ENCODE peak calls at places on chromosomes 4 and X, in eight cellular contexts. One of them, this sample, is unnamed.

GRCh38 chr4:174154455-174154854 is 129.0 kb downstream of the FBXO8 start:
- DNase-seq in H1: no peak
- DNase-seq in ascending aorta: no peak
- DNase-seq in fibroblast of pulmonary artery: peak; percentile 74
- DNase-seq in heart right ventricle: no peak
- DNase-seq in tibial nerve: no peak
- DNase-seq in cardiac fibroblast: peak; percentile 86
- DNase-seq in AG10803: peak; percentile 42
- DNase-seq in this sample: peak; percentile 16

GRCh38 chrX:103399744-103400143 is 23.4 kb downstream of the BEX3 start:
- DNase-seq in H1: no peak
- DNase-seq in ascending aorta: no peak
- DNase-seq in fibroblast of pulmonary artery: no peak
- DNase-seq in heart right ventricle: no peak
- DNase-seq in tibial nerve: no peak
- DNase-seq in cardiac fibroblast: peak; percentile 65
- DNase-seq in AG10803: no peak
- DNase-seq in this sample: no peak

GRCh38 chr4:83125738-83126141 is 11.2 kb upstream of the PLAC8 start:
- DNase-seq in H1: no peak
- DNase-seq in ascending aorta: no peak
- DNase-seq in fibroblast of pulmonary artery: no peak
- DNase-seq in heart right ventricle: no peak
- DNase-seq in tibial nerve: no peak
- DNase-seq in cardiac fibroblast: no peak
- DNase-seq in AG10803: no peak
- DNase-seq in this sample: no peak

GRCh38 chrX:2498781-2499302 is 1.9 kb downstream of the DHRSX start:
- DNase-seq in H1: no peak
- DNase-seq in ascending aorta: no peak
- DNase-seq in fibroblast of pulmonary artery: peak; percentile 41
- DNase-seq in heart right ventricle: peak; percentile 43
- DNase-seq in tibial nerve: peak; percentile 35
- DNase-seq in cardiac fibroblast: peak; percentile 33
- DNase-seq in AG10803: peak; percentile 34
- DNase-seq in this sample: no peak

GRCh38 chr4:102449751-102450352 is 51.3 kb upstream of the NFKB1 start:
- DNase-seq in H1: no peak
- DNase-seq in ascending aorta: no peak
- DNase-seq in fibroblast of pulmonary artery: peak; percentile 79
- DNase-seq in heart right ventricle: no peak
- DNase-seq in tibial nerve: peak; percentile 63
- DNase-seq in cardiac fibroblast: peak; percentile 80
- DNase-seq in AG10803: peak; percentile 61
- DNase-seq in this sample: no peak

GRCh38 chrX:110699109-110699508 is 96.5 kb downstream of the CHRDL1 start:
- DNase-seq in H1: no peak
- DNase-seq in ascending aorta: no peak
- DNase-seq in fibroblast of pulmonary artery: no peak
- DNase-seq in heart right ventricle: no peak
- DNase-seq in tibial nerve: no peak
- DNase-seq in cardiac fibroblast: no peak
- DNase-seq in AG10803: no peak
- DNase-seq in this sample: no peak

GRCh38 chr4:35459045-35459444 is 785.3 kb downstream of the ARAP2 start:
- DNase-seq in H1: no peak
- DNase-seq in ascending aorta: no peak
- DNase-seq in fibroblast of pulmonary artery: no peak
- DNase-seq in heart right ventricle: no peak
- DNase-seq in tibial nerve: no peak
- DNase-seq in cardiac fibroblast: no peak
- DNase-seq in AG10803: no peak
- DNase-seq in this sample: no peak

GRCh38 chr4:89110541-89110985 is 770 bp upstream of the TIGD2 start:
- DNase-seq in H1: no peak
- DNase-seq in ascending aorta: no peak
- DNase-seq in fibroblast of pulmonary artery: no peak
- DNase-seq in heart right ventricle: no peak
- DNase-seq in tibial nerve: no peak
- DNase-seq in cardiac fibroblast: no peak
- DNase-seq in AG10803: no peak
- DNase-seq in this sample: no peak

GRCh38 chr4:13921805-13922204 is 294.3 kb upstream of the BOD1L1 start:
- DNase-seq in H1: no peak
- DNase-seq in ascending aorta: no peak
- DNase-seq in fibroblast of pulmonary artery: peak; percentile 42
- DNase-seq in heart right ventricle: no peak
- DNase-seq in tibial nerve: no peak
- DNase-seq in cardiac fibroblast: peak; percentile 68
- DNase-seq in AG10803: peak; percentile 76
- DNase-seq in this sample: no peak

GRCh38 chrX:43703211-43703791 is 47.2 kb downstream of the MAOA start:
- DNase-seq in H1: no peak
- DNase-seq in ascending aorta: no peak
- DNase-seq in fibroblast of pulmonary artery: peak; percentile 88
- DNase-seq in heart right ventricle: no peak
- DNase-seq in tibial nerve: no peak
- DNase-seq in cardiac fibroblast: peak; percentile 75
- DNase-seq in AG10803: peak; percentile 37
- DNase-seq in this sample: peak; percentile 12

GRCh38 chr4:15691346-15692140 is 9.9 kb downstream of the FAM200B start:
- DNase-seq in H1: no peak
- DNase-seq in ascending aorta: no peak
- DNase-seq in fibroblast of pulmonary artery: peak; percentile 66
- DNase-seq in heart right ventricle: no peak
- DNase-seq in tibial nerve: no peak
- DNase-seq in cardiac fibroblast: peak; percentile 84
- DNase-seq in AG10803: peak; percentile 68
- DNase-seq in this sample: no peak

DNA sequence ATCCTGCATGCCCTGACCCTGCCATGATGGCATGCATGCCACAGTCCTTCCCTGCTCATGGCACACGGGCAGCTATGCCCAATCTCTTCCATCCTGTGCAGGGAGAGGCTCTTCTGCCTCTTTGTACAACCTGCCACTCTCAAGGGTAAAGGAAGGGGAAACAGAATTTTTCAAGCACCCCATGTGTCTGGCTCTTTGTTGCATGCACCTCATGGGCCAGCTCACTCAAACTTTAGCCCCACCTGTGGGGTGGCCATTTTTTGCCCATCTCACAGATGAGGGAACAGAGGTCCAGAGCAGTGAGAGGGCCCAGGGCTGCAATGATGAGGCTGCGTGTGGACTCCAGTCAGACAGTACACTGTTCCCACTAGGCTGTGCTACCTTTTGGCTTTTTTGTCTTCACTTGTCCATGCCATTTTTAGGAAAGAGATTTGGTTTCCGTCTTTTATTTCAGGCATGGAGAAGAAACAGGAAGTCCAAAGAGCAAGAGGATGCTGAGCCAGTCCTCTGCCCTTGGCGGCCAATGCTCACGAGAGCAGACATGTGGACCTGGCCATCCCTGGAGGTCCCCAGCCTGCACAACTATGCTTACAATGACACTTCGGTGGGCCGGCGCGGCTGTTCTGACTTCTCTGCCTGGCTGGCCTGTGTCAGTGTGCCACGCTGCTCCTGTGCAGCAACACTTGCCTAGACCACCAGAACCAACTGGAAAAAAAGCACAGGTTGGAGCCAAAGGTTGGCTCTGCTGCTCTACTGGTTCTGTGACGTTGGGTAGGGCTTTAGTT is 45.6 kb downstream of the NSG1 start:
- DNase-seq in H1: no peak
- DNase-seq in ascending aorta: no peak
- DNase-seq in fibroblast of pulmonary artery: no peak
- DNase-seq in heart right ventricle: no peak
- DNase-seq in tibial nerve: no peak
- DNase-seq in cardiac fibroblast: no peak
- DNase-seq in AG10803: no peak
- DNase-seq in this sample: no peak
- H3K4me3 ChIP-seq in H1: no peak overlapping the region
- H3K4me3 ChIP-seq in ascending aorta: no peak overlapping the region
- H3K4me3 ChIP-seq in fibroblast of pulmonary artery: no peak overlapping the region
- H3K4me3 ChIP-seq in heart right ventricle: no peak overlapping the region
- H3K4me3 ChIP-seq in tibial nerve: no peak overlapping the region
- H3K4me3 ChIP-seq in cardiac fibroblast: no peak overlapping the region
- H3K4me3 ChIP-seq in AG10803: no peak overlapping the region
- H3K4me3 ChIP-seq in this sample: no peak overlapping the region

DNA sequence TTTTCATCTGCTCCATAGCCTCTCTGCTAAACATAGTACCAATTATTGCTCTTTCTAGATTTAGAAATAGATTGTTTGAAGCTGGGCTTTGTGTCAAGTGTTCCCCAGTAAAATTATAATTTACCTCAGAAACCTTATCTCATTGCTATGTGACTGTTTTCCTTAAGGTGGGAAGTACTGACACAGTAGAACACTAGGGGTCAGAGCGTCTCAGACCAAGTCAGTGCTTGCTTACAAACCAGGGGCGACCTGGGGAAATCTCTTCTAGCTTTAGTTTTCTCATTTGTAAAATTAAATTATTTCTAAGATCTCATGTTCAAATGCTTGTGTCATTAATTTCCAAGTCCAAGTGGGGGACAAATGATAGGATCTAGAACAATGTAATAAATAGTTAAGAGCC is 360.4 kb downstream of the RAPGEF2 start:
- DNase-seq in H1: no peak
- DNase-seq in ascending aorta: no peak
- DNase-seq in fibroblast of pulmonary artery: no peak
- DNase-seq in heart right ventricle: no peak
- DNase-seq in tibial nerve: no peak
- DNase-seq in cardiac fibroblast: no peak
- DNase-seq in AG10803: no peak
- DNase-seq in this sample: no peak
- TF ChIP-seq CTCF in H1: peak; percentile 14
- TF ChIP-seq CTCF in ascending aorta: no peak
- TF ChIP-seq CTCF in fibroblast of pulmonary artery: no peak
- TF ChIP-seq CTCF in heart right ventricle: no peak
- TF ChIP-seq CTCF in tibial nerve: no peak
- TF ChIP-seq CTCF in cardiac fibroblast: no peak
- TF ChIP-seq CTCF in AG10803: no peak
- TF ChIP-seq CTCF in this sample: no peak

GRCh38 chrX:1045680-1046314 is 166.7 kb downstream of the CRLF2 start:
- DNase-seq in H1: no peak
- DNase-seq in ascending aorta: peak; percentile 15
- DNase-seq in fibroblast of pulmonary artery: no peak
- DNase-seq in heart right ventricle: no peak
- DNase-seq in tibial nerve: no peak
- DNase-seq in cardiac fibroblast: no peak
- DNase-seq in AG10803: no peak
- DNase-seq in this sample: no peak
- H3K4me3 ChIP-seq in H1: no peak overlapping the region
- H3K4me3 ChIP-seq in ascending aorta: no peak overlapping the region
- H3K4me3 ChIP-seq in fibroblast of pulmonary artery: no peak overlapping the region
- H3K4me3 ChIP-seq in heart right ventricle: no peak overlapping the region
- H3K4me3 ChIP-seq in tibial nerve: no peak overlapping the region
- H3K4me3 ChIP-seq in cardiac fibroblast: no peak overlapping the region
- H3K4me3 ChIP-seq in AG10803: no peak overlapping the region
- H3K4me3 ChIP-seq in this sample: no peak overlapping the region

DNA sequence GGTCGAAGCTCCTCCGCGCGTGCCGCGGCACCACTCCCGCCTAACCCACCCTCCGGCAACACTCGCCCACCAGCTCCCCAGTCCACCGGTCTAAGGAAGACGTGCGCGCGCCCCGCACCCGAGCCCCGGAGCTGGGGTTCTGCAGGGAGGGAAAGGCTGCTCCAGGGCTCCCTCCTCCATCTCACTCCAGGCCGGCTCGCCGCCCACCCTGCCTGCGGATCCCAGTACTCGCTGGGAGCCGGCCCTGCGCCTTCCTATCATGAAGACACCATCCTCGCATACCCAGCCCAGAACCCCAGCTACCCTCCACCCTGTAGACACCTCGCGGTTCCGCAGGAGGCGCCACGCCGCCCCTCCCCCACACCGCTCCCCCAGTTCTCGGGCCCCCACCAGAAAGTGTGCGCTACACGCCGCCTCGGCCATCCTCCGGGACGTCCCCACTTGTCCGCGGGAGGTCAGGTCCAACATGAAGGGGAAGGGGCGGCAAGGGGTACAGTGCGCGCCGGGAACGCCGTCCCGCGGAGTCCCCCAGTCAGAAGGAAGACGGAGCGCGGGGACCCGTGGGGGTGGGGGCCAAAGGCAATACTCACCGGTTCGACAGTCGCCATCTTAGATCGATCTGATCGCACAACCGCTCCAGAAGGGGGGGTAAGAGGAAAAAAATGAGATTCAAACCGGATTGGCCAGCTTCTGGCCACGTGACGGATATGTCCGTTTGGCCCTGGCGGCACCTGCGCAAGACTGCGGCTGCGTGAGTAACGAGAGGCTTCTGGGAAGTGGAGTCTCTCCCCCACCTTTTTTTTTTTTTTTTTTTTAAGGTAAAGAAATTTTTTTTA is at the start of gene EIF4E:
- DNase-seq in H1: peak; percentile 96
- DNase-seq in ascending aorta: peak; percentile 98
- DNase-seq in fibroblast of pulmonary artery: peak; percentile 99
- DNase-seq in heart right ventricle: peak; percentile 97
- DNase-seq in tibial nerve: peak; percentile 95
- DNase-seq in cardiac fibroblast: peak; percentile 99
- DNase-seq in AG10803: peak; percentile 99
- DNase-seq in this sample: peak; percentile 98
- TF ChIP-seq CTCF in H1: no peak
- TF ChIP-seq CTCF in ascending aorta: peak; percentile 26
- TF ChIP-seq CTCF in fibroblast of pulmonary artery: peak; percentile 5
- TF ChIP-seq CTCF in heart right ventricle: peak; percentile 34
- TF ChIP-seq CTCF in tibial nerve: peak; percentile 7
- TF ChIP-seq CTCF in cardiac fibroblast: peak; percentile 10
- TF ChIP-seq CTCF in AG10803: peak; percentile 14
- TF ChIP-seq CTCF in this sample: peak; percentile 19

DNA sequence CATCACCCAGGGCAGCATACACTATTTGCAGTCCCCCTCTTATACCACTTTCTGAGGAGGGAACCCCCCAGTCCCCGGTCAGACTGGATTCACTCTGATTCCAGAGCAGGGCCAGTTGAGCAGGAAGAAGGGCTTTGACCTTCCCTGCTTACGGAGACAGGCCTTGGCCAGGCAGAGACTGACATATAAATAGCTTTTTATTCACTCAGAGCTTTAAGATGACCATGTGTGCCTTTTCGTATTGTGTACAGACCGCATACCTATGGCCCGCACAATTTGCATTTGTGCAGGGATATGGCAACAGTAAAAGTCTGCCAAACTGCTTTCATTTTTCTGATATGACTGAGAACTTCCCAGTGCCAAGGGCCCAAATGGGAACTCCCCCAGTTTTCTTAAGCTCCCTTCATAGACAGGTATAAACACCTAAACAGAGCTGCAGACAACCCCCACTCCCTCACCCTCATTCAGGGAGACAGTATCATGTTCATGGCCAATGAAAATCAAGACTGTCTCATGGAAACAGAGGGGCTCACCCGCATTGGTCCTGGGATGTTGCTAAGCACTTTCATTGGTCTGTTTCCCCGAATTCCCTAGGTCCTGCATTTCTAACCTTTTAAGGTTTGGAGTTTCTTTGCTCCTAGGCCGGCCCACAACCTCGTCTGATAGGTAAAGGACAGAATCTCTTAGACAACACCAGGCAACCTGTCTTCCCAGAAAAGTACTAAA is 86.0 kb downstream of the RTL5 start:
- DNase-seq in H1: peak; percentile 25
- DNase-seq in ascending aorta: peak; percentile 64
- DNase-seq in fibroblast of pulmonary artery: peak; percentile 8
- DNase-seq in heart right ventricle: no peak
- DNase-seq in tibial nerve: no peak
- DNase-seq in cardiac fibroblast: no peak
- DNase-seq in AG10803: no peak
- DNase-seq in this sample: peak; percentile 21
- H3K4me3 ChIP-seq in H1: no peak overlapping the region
- H3K4me3 ChIP-seq in ascending aorta: no peak overlapping the region
- H3K4me3 ChIP-seq in fibroblast of pulmonary artery: no peak overlapping the region
- H3K4me3 ChIP-seq in heart right ventricle: no peak overlapping the region
- H3K4me3 ChIP-seq in tibial nerve: no peak overlapping the region
- H3K4me3 ChIP-seq in cardiac fibroblast: no peak overlapping the region
- H3K4me3 ChIP-seq in AG10803: no peak overlapping the region
- H3K4me3 ChIP-seq in this sample: no peak overlapping the region